ENCODE peak calls at places on chromosomes 3 and 15, in ten cellular contexts. One of them, this sample, is unnamed.

GRCh38 chr15:29382862-29383261 is 113.2 kb upstream of the NSMCE3 start:
- DNase-seq in neuronal stem cell: no peak
- DNase-seq in stimulated activated naive CD4-positive, alpha-beta T cell treated with Interleukin-2 at 50 U/mL for 16 hours: no peak
- DNase-seq in right lobe of liver: no peak
- DNase-seq in globus pallidus: no peak
- DNase-seq in IMR-90: no peak
- DNase-seq in T-helper 1 cell: no peak
- DNase-seq in naive thymus-derived CD8-positive, alpha-beta T cell: no peak
- DNase-seq in AG09319: no peak
- DNase-seq in CD4-positive, alpha-beta T cell: no peak
- DNase-seq in this sample: no peak

GRCh38 chr15:76752549-76752948 is 152.6 kb downstream of the SCAPER start:
- DNase-seq in neuronal stem cell: no peak
- DNase-seq in stimulated activated naive CD4-positive, alpha-beta T cell treated with Interleukin-2 at 50 U/mL for 16 hours: no peak
- DNase-seq in right lobe of liver: no peak
- DNase-seq in globus pallidus: no peak
- DNase-seq in IMR-90: no peak
- DNase-seq in T-helper 1 cell: no peak
- DNase-seq in naive thymus-derived CD8-positive, alpha-beta T cell: no peak
- DNase-seq in AG09319: no peak
- DNase-seq in CD4-positive, alpha-beta T cell: no peak
- DNase-seq in this sample: no peak

GRCh38 chr15:52790941-52791751 is 1.0 kb upstream of the ONECUT1 start:
- DNase-seq in neuronal stem cell: peak
- DNase-seq in stimulated activated naive CD4-positive, alpha-beta T cell treated with Interleukin-2 at 50 U/mL for 16 hours: no peak
- DNase-seq in right lobe of liver: peak
- DNase-seq in globus pallidus: no peak
- DNase-seq in IMR-90: peak
- DNase-seq in T-helper 1 cell: no peak
- DNase-seq in naive thymus-derived CD8-positive, alpha-beta T cell: no peak
- DNase-seq in AG09319: no peak
- DNase-seq in CD4-positive, alpha-beta T cell: no peak
- DNase-seq in this sample: no peak

GRCh38 chr3:118666-119065 is 77.9 kb upstream of the CHL1 start:
- DNase-seq in neuronal stem cell: no peak
- DNase-seq in stimulated activated naive CD4-positive, alpha-beta T cell treated with Interleukin-2 at 50 U/mL for 16 hours: no peak
- DNase-seq in right lobe of liver: no peak
- DNase-seq in globus pallidus: no peak
- DNase-seq in IMR-90: no peak
- DNase-seq in T-helper 1 cell: no peak
- DNase-seq in naive thymus-derived CD8-positive, alpha-beta T cell: no peak
- DNase-seq in AG09319: no peak
- DNase-seq in CD4-positive, alpha-beta T cell: no peak
- DNase-seq in this sample: no peak

GRCh38 chr3:125141596-125142417 is 70.7 kb downstream of the SLC12A8 start:
- DNase-seq in neuronal stem cell: no peak
- DNase-seq in stimulated activated naive CD4-positive, alpha-beta T cell treated with Interleukin-2 at 50 U/mL for 16 hours: peak
- DNase-seq in right lobe of liver: peak
- DNase-seq in globus pallidus: no peak
- DNase-seq in IMR-90: no peak
- DNase-seq in T-helper 1 cell: peak
- DNase-seq in naive thymus-derived CD8-positive, alpha-beta T cell: peak
- DNase-seq in AG09319: no peak
- DNase-seq in CD4-positive, alpha-beta T cell: peak
- DNase-seq in this sample: no peak

GRCh38 chr3:9340450-9341009 is 22.3 kb upstream of the THUMPD3 start:
- DNase-seq in neuronal stem cell: no peak
- DNase-seq in stimulated activated naive CD4-positive, alpha-beta T cell treated with Interleukin-2 at 50 U/mL for 16 hours: no peak
- DNase-seq in right lobe of liver: no peak
- DNase-seq in globus pallidus: no peak
- DNase-seq in IMR-90: peak
- DNase-seq in T-helper 1 cell: no peak
- DNase-seq in naive thymus-derived CD8-positive, alpha-beta T cell: no peak
- DNase-seq in AG09319: peak
- DNase-seq in CD4-positive, alpha-beta T cell: no peak
- DNase-seq in this sample: no peak

GRCh38 chr3:150407818-150408231 is 273 bp upstream of the TSC22D2 start:
- DNase-seq in neuronal stem cell: no peak
- DNase-seq in stimulated activated naive CD4-positive, alpha-beta T cell treated with Interleukin-2 at 50 U/mL for 16 hours: no peak
- DNase-seq in right lobe of liver: peak
- DNase-seq in globus pallidus: no peak
- DNase-seq in IMR-90: peak
- DNase-seq in T-helper 1 cell: no peak
- DNase-seq in naive thymus-derived CD8-positive, alpha-beta T cell: no peak
- DNase-seq in AG09319: no peak
- DNase-seq in CD4-positive, alpha-beta T cell: peak
- DNase-seq in this sample: no peak

GRCh38 chr15:99511865-99512632 is 53.7 kb upstream of the MEF2A start:
- DNase-seq in neuronal stem cell: no peak
- DNase-seq in stimulated activated naive CD4-positive, alpha-beta T cell treated with Interleukin-2 at 50 U/mL for 16 hours: no peak
- DNase-seq in right lobe of liver: no peak
- DNase-seq in globus pallidus: peak
- DNase-seq in IMR-90: no peak
- DNase-seq in T-helper 1 cell: no peak
- DNase-seq in naive thymus-derived CD8-positive, alpha-beta T cell: no peak
- DNase-seq in AG09319: no peak
- DNase-seq in CD4-positive, alpha-beta T cell: no peak
- DNase-seq in this sample: peak

GRCh38 chr15:69224383-69224782 is 63.9 kb downstream of the GLCE start:
- DNase-seq in neuronal stem cell: no peak
- DNase-seq in stimulated activated naive CD4-positive, alpha-beta T cell treated with Interleukin-2 at 50 U/mL for 16 hours: no peak
- DNase-seq in right lobe of liver: peak
- DNase-seq in globus pallidus: no peak
- DNase-seq in IMR-90: no peak
- DNase-seq in T-helper 1 cell: no peak
- DNase-seq in naive thymus-derived CD8-positive, alpha-beta T cell: no peak
- DNase-seq in AG09319: no peak
- DNase-seq in CD4-positive, alpha-beta T cell: no peak
- DNase-seq in this sample: no peak

GRCh38 chr15:50435772-50436171 is 11.6 kb downstream of the USP8 start:
- DNase-seq in neuronal stem cell: no peak
- DNase-seq in stimulated activated naive CD4-positive, alpha-beta T cell treated with Interleukin-2 at 50 U/mL for 16 hours: no peak
- DNase-seq in right lobe of liver: no peak
- DNase-seq in globus pallidus: no peak
- DNase-seq in IMR-90: no peak
- DNase-seq in T-helper 1 cell: no peak
- DNase-seq in naive thymus-derived CD8-positive, alpha-beta T cell: no peak
- DNase-seq in AG09319: no peak
- DNase-seq in CD4-positive, alpha-beta T cell: no peak
- DNase-seq in this sample: no peak

GRCh38 chr15:39219608-39220007 is 361.3 kb upstream of the THBS1 start:
- DNase-seq in neuronal stem cell: no peak
- DNase-seq in stimulated activated naive CD4-positive, alpha-beta T cell treated with Interleukin-2 at 50 U/mL for 16 hours: no peak
- DNase-seq in right lobe of liver: no peak
- DNase-seq in globus pallidus: no peak
- DNase-seq in IMR-90: no peak
- DNase-seq in T-helper 1 cell: no peak
- DNase-seq in naive thymus-derived CD8-positive, alpha-beta T cell: no peak
- DNase-seq in AG09319: no peak
- DNase-seq in CD4-positive, alpha-beta T cell: no peak
- DNase-seq in this sample: no peak

GRCh38 chr3:112333386-112334334 is 704 bp downstream of the CD200 start:
- DNase-seq in neuronal stem cell: no peak
- DNase-seq in stimulated activated naive CD4-positive, alpha-beta T cell treated with Interleukin-2 at 50 U/mL for 16 hours: no peak
- DNase-seq in right lobe of liver: no peak
- DNase-seq in globus pallidus: peak
- DNase-seq in IMR-90: no peak
- DNase-seq in T-helper 1 cell: no peak
- DNase-seq in naive thymus-derived CD8-positive, alpha-beta T cell: no peak
- DNase-seq in AG09319: no peak
- DNase-seq in CD4-positive, alpha-beta T cell: peak
- DNase-seq in this sample: no peak

GRCh38 chr3:123158330-123158729 is 43.4 kb upstream of the SEC22A start:
- DNase-seq in neuronal stem cell: no peak
- DNase-seq in stimulated activated naive CD4-positive, alpha-beta T cell treated with Interleukin-2 at 50 U/mL for 16 hours: no peak
- DNase-seq in right lobe of liver: no peak
- DNase-seq in globus pallidus: no peak
- DNase-seq in IMR-90: no peak
- DNase-seq in T-helper 1 cell: no peak
- DNase-seq in naive thymus-derived CD8-positive, alpha-beta T cell: no peak
- DNase-seq in AG09319: no peak
- DNase-seq in CD4-positive, alpha-beta T cell: no peak
- DNase-seq in this sample: no peak

This sample was measured in Karpas-422.